ENCODE peak calls at places on chromosomes 3 and 15, in seven cellular contexts. C is GM23248, Q is endothelial cell of umbilical vein, I is heart right ventricle, U is IMR-90, L is fibroblast of lung, S is ovary. N is an unnamed sample.

GRCh38 chr3:32184187-32184730 is 54.2 kb upstream of the CMTM8 start:
- DNase-seq in C (peak; percentile 62), Q (no peak), I (no peak), U (no peak), L (no peak), S (no peak), N (no peak)

GRCh38 chr3:134614955-134615354 is 35.9 kb downstream of the KY start:
- DNase-seq in C (no peak), Q (no peak), I (no peak), U (peak; percentile 41), L (peak; percentile 56), S (no peak), N (no peak)

GRCh38 chr3:160830792-160831191 is 74.8 kb downstream of the PPM1L start:
- DNase-seq in C (no peak), Q (no peak), I (no peak), U (no peak), L (no peak), S (no peak), N (no peak)

GRCh38 chr3:144053121-144053520 is 81.5 kb downstream of the DIPK2A start:
- DNase-seq in C (peak; percentile 89), Q (no peak), I (no peak), U (peak; percentile 75), L (peak; percentile 65), S (no peak), N (no peak)

GRCh38 chr3:71752911-71753715 is 542 bp upstream of the GPR27 start:
- DNase-seq in C (no peak), Q (no peak), I (no peak), U (no peak), L (no peak), S (peak; percentile 26), N (no peak)

GRCh38 chr3:10570196-10570946 is 65.0 kb upstream of the ATP2B2 start:
- DNase-seq in C (no peak), Q (no peak), I (peak; percentile 48), U (no peak), L (no peak), S (no peak), N (no peak)

GRCh38 chr3:188234172-188234571 is 80.2 kb downstream of the LPP start:
- DNase-seq in C (peak; percentile 85), Q (no peak), I (no peak), U (peak; percentile 76), L (no peak), S (no peak), N (no peak)

GRCh38 chr3:141876891-141877561 is 583 bp downstream of the ATP1B3 start:
- DNase-seq in C (peak; percentile 77), Q (peak; percentile 64), I (peak; percentile 49), U (peak; percentile 33), L (peak; percentile 35), S (peak; percentile 67), N (no peak)

GRCh38 chr3:71903141-71903540 is 118.2 kb upstream of the PROK2 start:
- DNase-seq in C (peak; percentile 12), Q (no peak), I (no peak), U (no peak), L (peak; percentile 5), S (no peak), N (no peak)

GRCh38 chr3:34155666-34156065 is 357.2 kb downstream of the PDCD6IP start:
- DNase-seq in C (no peak), Q (no peak), I (no peak), U (no peak), L (no peak), S (no peak), N (no peak)

GRCh38 chr3:99373088-99373875 is 265.1 kb upstream of the COL8A1 start:
- DNase-seq in C (no peak), Q (no peak), I (no peak), U (no peak), L (no peak), S (no peak), N (no peak)

GRCh38 chr3:9507586-9508578 is 45.7 kb downstream of the LHFPL4 start:
- DNase-seq in C (no peak), Q (no peak), I (no peak), U (no peak), L (no peak), S (no peak), N (no peak)

GRCh38 chr15:76185716-76186115 is 125.6 kb downstream of the ETFA start:
- DNase-seq in C (peak; percentile 87), Q (peak; percentile 66), I (no peak), U (peak; percentile 75), L (peak; percentile 81), S (no peak), N (peak; percentile 61)

GRCh38 chr3:20054549-20054987 is 14.3 kb downstream of the KAT2B start:
- DNase-seq in C (peak; percentile 86), Q (peak; percentile 79), I (peak; percentile 65), U (peak; percentile 78), L (peak; percentile 80), S (no peak), N (no peak)

GRCh38 chr3:11059090-11059798 is 66.7 kb downstream of the SLC6A1 start:
- DNase-seq in C (peak; percentile 85), Q (peak; percentile 63), I (peak; percentile 67), U (peak; percentile 70), L (peak; percentile 72), S (peak; percentile 53), N (no peak)

GRCh38 chr15:58313304-58313703 is 118.5 kb upstream of the LIPC start:
- DNase-seq in C (no peak), Q (no peak), I (no peak), U (no peak), L (no peak), S (no peak), N (no peak)

GRCh38 chr3:55720614-55721013 is 233.5 kb upstream of the WNT5A start:
- DNase-seq in C (peak; percentile 58), Q (no peak), I (no peak), U (peak; percentile 80), L (peak; percentile 61), S (no peak), N (no peak)

GRCh38 chr3:55723653-55724406 is 236.7 kb upstream of the WNT5A start:
- DNase-seq in C (no peak), Q (no peak), I (no peak), U (no peak), L (no peak), S (no peak), N (no peak)

GRCh38 chr3:55724407-55724784 is 237.3 kb upstream of the WNT5A start:
- DNase-seq in C (no peak), Q (no peak), I (no peak), U (no peak), L (no peak), S (no peak), N (no peak)

GRCh38 chr3:55719508-55719907 is 232.4 kb upstream of the WNT5A start:
- DNase-seq in C (peak; percentile 20), Q (no peak), I (no peak), U (no peak), L (peak; percentile 31), S (no peak), N (no peak)

GRCh38 chr3:55721716-55722484 is 234.8 kb upstream of the WNT5A start:
- DNase-seq in C (peak; percentile 71), Q (no peak), I (no peak), U (peak; percentile 51), L (peak; percentile 47), S (peak; percentile 28), N (no peak)
- H3K4me1 ChIP-seq in C (peaks cover 27% of the 10 kb centered on the region), Q (no peaks in the 10 kb centered on the region), I (no peaks in the 10 kb centered on the region), U (peaks cover 6% of the 10 kb centered on the region), L (no peaks in the 10 kb centered on the region), S (peaks cover 6% of the 10 kb centered on the region), N (no peaks in the 10 kb centered on the region)

GRCh38 chr15:66646799-66647198 is 55.2 kb upstream of the SMAD6 start:
- DNase-seq in C (peak; percentile 44), Q (no peak), I (no peak), U (no peak), L (no peak), S (no peak), N (no peak)
- H3K4me3 ChIP-seq in C (no peak overlapping the region), Q (no peak overlapping the region), I (no peak overlapping the region), U (no peak overlapping the region), L (no peak overlapping the region), S (no peak overlapping the region), N (no peak overlapping the region)

DNA sequence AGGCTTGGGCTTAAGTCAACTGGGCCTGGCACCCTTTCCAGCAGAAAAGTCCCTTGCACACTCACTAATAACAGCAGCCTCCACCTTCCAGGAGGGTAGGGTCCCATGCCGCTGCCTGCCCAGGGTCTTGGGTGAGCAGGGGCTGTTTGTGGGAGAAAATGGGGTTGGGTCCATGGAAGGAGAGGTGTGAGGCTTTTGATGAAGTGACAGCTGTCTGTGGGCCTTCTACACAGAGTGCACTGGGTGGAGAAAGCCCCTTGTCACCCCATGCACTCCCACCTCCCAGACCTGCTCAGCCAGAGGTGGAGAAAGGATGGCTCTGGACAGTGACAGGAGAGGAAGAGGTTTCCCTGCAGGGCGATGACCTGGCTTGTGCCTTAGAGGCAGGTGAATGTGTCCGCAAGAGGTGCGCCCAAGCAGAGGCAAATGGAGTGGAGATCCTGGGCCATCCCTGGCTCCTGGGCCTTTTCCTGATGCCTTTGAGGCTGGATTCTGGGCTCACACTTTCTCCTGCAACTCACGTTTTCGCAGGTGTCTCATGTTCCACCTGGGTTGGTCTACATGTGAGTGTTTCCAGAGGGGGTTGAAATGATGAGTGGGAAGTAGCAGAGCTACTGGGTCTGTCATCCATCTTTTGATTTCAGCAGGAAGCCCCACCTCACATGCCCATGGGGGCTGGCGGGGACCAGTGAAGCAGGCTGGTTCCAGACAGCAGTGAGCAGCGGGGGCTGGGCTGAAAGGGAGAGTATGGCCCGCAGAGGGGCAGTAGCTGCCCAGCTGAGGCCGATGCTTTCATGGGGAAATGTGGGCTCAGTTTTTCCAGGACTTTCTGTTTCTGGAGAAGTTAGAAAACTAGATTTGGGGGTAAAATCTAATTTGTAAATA is 85.2 kb upstream of the PRR23E start:
- DNase-seq in C (no peak), Q (no peak), I (no peak), U (no peak), L (no peak), S (no peak), N (no peak)
- H3K27me3 ChIP-seq in C (no peaks in the 10 kb centered on the region), Q (no peaks in the 10 kb centered on the region), I (no peaks in the 10 kb centered on the region), U (peaks cover 14% of the 10 kb centered on the region), L (no peaks in the 10 kb centered on the region), S (no peaks in the 10 kb centered on the region), N (no peaks in the 10 kb centered on the region)

GRCh38 chr15:34335176-34335575 is 2.4 kb downstream of the SLC12A6 start:
- DNase-seq in C (peak; percentile 61), Q (peak; percentile 76), I (no peak), U (no peak), L (no peak), S (no peak), N (no peak)

GRCh38 chr15:34336947-34337556 is 529 bp downstream of the SLC12A6 start:
- DNase-seq in C (peak; percentile 33), Q (no peak), I (no peak), U (no peak), L (no peak), S (peak; percentile 27), N (no peak)

GRCh38 chr15:34334676-34335075 is 2.9 kb downstream of the SLC12A6 start:
- DNase-seq in C (no peak), Q (peak; percentile 37), I (no peak), U (no peak), L (no peak), S (no peak), N (no peak)

GRCh38 chr15:34337557-34338306 is at the start of gene SLC12A6:
- DNase-seq in C (peak; percentile 99), Q (peak; percentile 92), I (peak; percentile 89), U (peak; percentile 93), L (peak; percentile 89), S (peak; percentile 90), N (peak; percentile 67)

DNA sequence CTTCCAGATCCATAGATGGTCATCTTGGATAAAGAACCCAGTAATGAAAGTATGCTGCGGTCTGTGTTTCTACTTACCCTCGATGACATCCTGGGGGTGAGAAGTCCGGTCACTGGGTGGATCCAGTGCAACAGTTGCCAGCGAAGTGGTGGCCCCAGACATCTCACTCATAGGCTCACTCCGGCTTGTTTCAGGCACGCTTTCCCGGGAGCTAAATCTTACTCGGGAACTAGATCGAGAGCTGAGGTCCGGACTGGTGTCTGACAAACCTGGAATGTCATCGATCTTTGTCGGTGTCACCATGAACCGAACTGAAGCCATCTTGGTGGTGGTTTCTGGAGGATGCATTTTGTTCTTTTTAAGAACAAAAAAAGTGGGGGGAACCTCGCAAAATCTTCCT is 1.2 kb downstream of the SLC12A6 start:
- DNase-seq in C (no peak), Q (no peak), I (no peak), U (no peak), L (no peak), S (no peak), N (no peak)
- H3K4me1 ChIP-seq in C (peaks cover 41% of the 10 kb centered on the region), Q (peaks cover 37% of the 10 kb centered on the region), I (peaks cover 84% of the 10 kb centered on the region), U (peaks cover 7% of the 10 kb centered on the region), L (peaks cover 7% of the 10 kb centered on the region), S (peaks cover 2% of the 10 kb centered on the region), N (no peaks in the 10 kb centered on the region)

N was measured in iPS DF 6.9.